ENCODE peak calls at places on chromosomes 3 and 15, in five cellular contexts. U is germinal center, Z is KBM-7, L is GM12878, H is RPMI7951. C is an unnamed sample.

GRCh38 chr15:92014461-92015030 is 161.0 kb downstream of the SLCO3A1 start:
- DNase-seq in U (no peak), Z (no peak), L (no peak), H (no peak), C (no peak)

GRCh38 chr15:25342629-25343028 is 96.2 kb downstream of the UBE3A start:
- DNase-seq in U (peak), Z (no peak), L (no peak), H (no peak), C (no peak)

GRCh38 chr3:138901579-138901978 is 45.4 kb downstream of the FOXL2 start:
- DNase-seq in U (no peak), Z (no peak), L (no peak), H (no peak), C (no peak)

GRCh38 chr3:149547954-149548728 is 73.6 kb downstream of the TM4SF4 start:
- DNase-seq in U (no peak), Z (no peak), L (no peak), H (peak), C (peak)

GRCh38 chr15:59373215-59373614 is 544 bp upstream of the MYO1E start:
- DNase-seq in U (no peak), Z (no peak), L (no peak), H (no peak), C (no peak)

GRCh38 chr3:31226331-31226730 is 306.4 kb upstream of the STT3B start:
- DNase-seq in U (peak), Z (peak), L (no peak), H (no peak), C (no peak)

GRCh38 chr3:128319741-128320141 is 146.9 kb downstream of the DNAJB8 start:
- DNase-seq in U (no peak), Z (no peak), L (no peak), H (no peak), C (peak)

GRCh38 chr3:94374439-94375161 is 311.7 kb downstream of the NSUN3 start:
- DNase-seq in U (no peak), Z (no peak), L (no peak), H (no peak), C (no peak)

GRCh38 chr15:42151012-42151615 is 5.3 kb downstream of the PLA2G4F start:
- DNase-seq in U (no peak), Z (no peak), L (no peak), H (no peak), C (peak)

GRCh38 chr3:15427981-15428380 is 583 bp downstream of the EAF1 start:
- DNase-seq in U (peak), Z (no peak), L (no peak), H (no peak), C (no peak)

GRCh38 chr3:169596126-169596525 is 67.4 kb downstream of the MECOM start:
- DNase-seq in U (no peak), Z (no peak), L (no peak), H (no peak), C (no peak)

GRCh38 chr15:48679952-48680351 is 34.4 kb upstream of the FBN1 start:
- DNase-seq in U (no peak), Z (no peak), L (no peak), H (no peak), C (no peak)

GRCh38 chr3:172209333-172210321 is 170.2 kb downstream of the FNDC3B start:
- DNase-seq in U (no peak), Z (no peak), L (no peak), H (peak), C (peak)

GRCh38 chr15:68503791-68504720 is 72.1 kb upstream of the ITGA11 start:
- DNase-seq in U (no peak), Z (peak), L (no peak), H (peak), C (no peak)

GRCh38 chr15:42133892-42134502 is 22.4 kb downstream of the PLA2G4F start:
- DNase-seq in U (peak), Z (peak), L (no peak), H (peak), C (peak)

C was measured in islet precursor cell.